ENCODE peak calls at places on chromosomes 6 and 20, in six cellular contexts. G, X, V, B, Q and O are unnamed samples.
A peak's percentile ranks its signal among the peaks of the same experiment; 100 is the strongest.

GRCh38 chr6:166908812-166909211 is 47.5 kb downstream of the RNASET2 start:
- DNase-seq in G (no peak), X (no peak), V (no peak), B (no peak), Q (no peak), O (no peak)

GRCh38 chr20:56517641-56518040 is 6.9 kb upstream of the FAM209A start:
- DNase-seq in G (no peak), X (no peak), V (no peak), B (no peak), Q (no peak), O (no peak)

GRCh38 chr6:41442800-41443501 is 103.2 kb upstream of the FOXP4 start:
- DNase-seq in G (no peak), X (peak; percentile 61), V (no peak), B (no peak), Q (peak; percentile 50), O (no peak)

GRCh38 chr20:38283236-38283635 is 20.7 kb upstream of the BPI start:
- DNase-seq in G (no peak), X (no peak), V (no peak), B (no peak), Q (no peak), O (no peak)

GRCh38 chr20:33667245-33668086 is 723 bp downstream of the ACTL10 start:
- DNase-seq in G (no peak), X (peak; percentile 82), V (no peak), B (peak; percentile 91), Q (peak; percentile 79), O (peak; percentile 51)

GRCh38 chr6:25173951-25174474 is 105.2 kb upstream of the CARMIL1 start:
- DNase-seq in G (peak; percentile 79), X (peak; percentile 94), V (no peak), B (no peak), Q (no peak), O (peak; percentile 96)

GRCh38 chr6:11815231-11815630 is 36.6 kb upstream of the ADTRP start:
- DNase-seq in G (no peak), X (peak; percentile 27), V (no peak), B (no peak), Q (no peak), O (peak; percentile 75)

GRCh38 chr20:3693376-3693775 is 11.6 kb upstream of the ADAM33 start:
- DNase-seq in G (no peak), X (no peak), V (no peak), B (no peak), Q (no peak), O (no peak)

GRCh38 chr6:13368716-13369115 is 40.4 kb upstream of the TBC1D7 start:
- DNase-seq in G (no peak), X (no peak), V (no peak), B (no peak), Q (no peak), O (peak; percentile 61)

GRCh38 chr20:39913274-39913673 is 775.8 kb downstream of the MAFB start:
- DNase-seq in G (no peak), X (no peak), V (no peak), B (no peak), Q (no peak), O (peak; percentile 58)

GRCh38 chr6:35500782-35501181 is 3.9 kb upstream of the TEAD3 start:
- DNase-seq in G (no peak), X (no peak), V (no peak), B (no peak), Q (no peak), O (peak; percentile 74)

GRCh38 chr6:87756858-87757257 is 54.8 kb upstream of the AKIRIN2 start:
- DNase-seq in G (peak; percentile 50), X (peak; percentile 75), V (peak; percentile 48), B (no peak), Q (no peak), O (peak; percentile 92)

GRCh38 chr6:36126553-36127458 is 3.5 kb upstream of the MAPK13 start:
- DNase-seq in G (no peak), X (peak; percentile 42), V (no peak), B (no peak), Q (no peak), O (peak; percentile 79)

GRCh38 chr6:106223300-106223930 is 102.1 kb downstream of the ATG5 start:
- DNase-seq in G (no peak), X (peak; percentile 84), V (peak; percentile 44), B (no peak), Q (peak; percentile 71), O (peak; percentile 77)

GRCh38 chr20:5863040-5863811 is 87.1 kb downstream of the TRMT6 start:
- DNase-seq in G (no peak), X (peak; percentile 77), V (no peak), B (no peak), Q (no peak), O (peak; percentile 87)

GRCh38 chr6:101779051-101779844 is 385.7 kb downstream of the GRIK2 start:
- DNase-seq in G (no peak), X (peak; percentile 3), V (no peak), B (no peak), Q (no peak), O (peak; percentile 74)

GRCh38 chr6:36025932-36026327 is 1.5 kb upstream of the SLC26A8 start:
- DNase-seq in G (no peak), X (peak; percentile 59), V (no peak), B (no peak), Q (no peak), O (peak; percentile 47)

GRCh38 chr6:149984778-149985177 is 21.0 kb downstream of the ULBP1 start:
- DNase-seq in G (no peak), X (no peak), V (no peak), B (no peak), Q (no peak), O (no peak)

GRCh38 chr6:97674802-97675201 is 391.8 kb upstream of the MMS22L start:
- DNase-seq in G (no peak), X (no peak), V (no peak), B (no peak), Q (no peak), O (peak; percentile 4)

DNA sequence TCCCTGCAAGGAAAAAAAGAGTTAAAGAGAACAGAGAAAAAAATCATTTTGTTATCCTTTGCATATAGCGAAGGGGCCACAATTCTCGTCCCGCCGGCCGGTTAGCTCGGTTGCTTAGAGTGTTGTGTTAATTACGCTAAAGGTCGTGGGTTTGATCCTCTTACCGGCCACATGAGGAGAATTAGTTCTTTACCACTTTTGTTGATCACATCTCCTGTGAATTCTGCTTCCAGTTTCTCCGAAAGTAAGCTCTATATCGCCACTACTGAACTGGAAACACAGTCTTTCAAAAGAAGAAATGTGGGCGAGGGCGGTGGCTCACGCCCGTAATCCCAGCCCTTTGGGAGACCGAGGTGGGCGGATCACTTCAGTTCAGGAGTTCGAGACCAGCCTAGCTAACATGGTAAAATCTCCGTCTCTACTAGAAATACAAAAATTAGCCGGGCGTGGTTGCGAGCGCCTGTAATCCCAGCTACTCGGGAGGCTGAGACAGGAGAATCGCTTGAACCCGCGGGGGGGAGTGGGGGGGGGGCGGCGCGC is 13.4 kb downstream of the PRSS16 start:
- DNase-seq in G (no peak), X (no peak), V (no peak), B (no peak), Q (no peak), O (no peak)
- H3K4me3 ChIP-seq in G (peak overlapping the region; percentile 15), X (peak overlapping the region; percentile 5), V (no peak overlapping the region), B (no peak overlapping the region), Q (no peak overlapping the region), O (no peak overlapping the region)

DNA sequence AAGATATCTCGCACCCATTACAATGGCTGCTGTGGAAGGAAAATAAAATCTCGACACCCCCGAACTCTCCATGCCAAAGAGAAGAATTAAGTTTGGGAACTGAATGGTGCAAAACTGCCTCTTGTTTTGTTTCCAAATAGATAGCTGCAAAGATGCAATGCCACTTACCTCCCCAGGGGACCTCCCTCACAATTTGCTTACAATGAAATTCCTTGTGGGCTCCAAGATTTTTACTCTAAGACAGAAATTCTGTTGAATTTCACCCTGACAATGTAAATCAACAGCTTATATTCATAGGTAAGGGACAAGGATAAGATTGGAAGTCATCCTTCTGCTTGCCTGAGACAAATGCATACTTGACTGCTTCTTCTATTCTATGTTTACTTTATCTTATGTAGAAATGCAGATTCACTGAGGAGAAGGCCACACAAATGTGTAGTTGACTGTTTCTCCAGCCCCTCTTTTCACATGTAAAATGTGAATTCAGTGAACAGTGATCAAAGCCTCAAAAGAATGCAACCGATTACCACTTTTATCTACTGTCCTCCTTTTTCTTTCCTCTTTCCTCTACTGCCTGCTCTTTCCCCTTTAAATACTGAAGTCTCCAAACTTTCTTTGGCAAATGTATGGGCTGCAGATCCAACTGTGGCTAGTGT is 36.6 kb downstream of the ADGRF4 start:
- DNase-seq in G (no peak), X (no peak), V (no peak), B (no peak), Q (no peak), O (no peak)
- H3K4me3 ChIP-seq in G (no peak overlapping the region), X (no peak overlapping the region), V (no peak overlapping the region), B (no peak overlapping the region), Q (no peak overlapping the region), O (no peak overlapping the region)

GRCh38 chr6:70281923-70282902 is 20.7 kb downstream of the COL9A1 start:
- DNase-seq in G (no peak), X (peak; percentile 1), V (no peak), B (no peak), Q (no peak), O (no peak)
- H3K4me3 ChIP-seq in G (no peak overlapping the region), X (no peak overlapping the region), V (no peak overlapping the region), B (no peak overlapping the region), Q (peak overlapping the region; percentile 29), O (no peak overlapping the region)

DNA sequence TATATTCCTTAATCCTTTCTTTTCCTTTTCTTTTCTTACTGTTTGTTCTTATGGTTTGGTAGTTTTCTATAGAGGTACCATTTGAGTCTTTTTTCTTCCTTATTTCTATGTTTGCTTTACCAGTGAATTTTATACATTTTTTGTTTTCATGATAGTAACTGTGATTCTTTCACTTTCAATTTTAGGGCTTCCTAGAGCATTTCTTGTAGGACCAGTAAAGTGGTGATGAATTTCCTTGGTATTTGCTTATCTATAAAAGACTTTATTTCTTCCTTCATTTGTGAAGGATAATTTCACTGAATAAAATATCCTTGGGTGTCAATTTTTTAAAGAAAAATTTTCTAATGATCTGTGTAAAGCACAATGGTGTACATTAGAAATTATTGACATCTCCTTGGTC is 637.4 kb downstream of the CD109 start:
- DNase-seq in G (no peak), X (peak; percentile 30), V (no peak), B (no peak), Q (no peak), O (no peak)
- H3K4me3 ChIP-seq in G (no peak overlapping the region), X (no peak overlapping the region), V (no peak overlapping the region), B (no peak overlapping the region), Q (no peak overlapping the region), O (no peak overlapping the region)

DNA sequence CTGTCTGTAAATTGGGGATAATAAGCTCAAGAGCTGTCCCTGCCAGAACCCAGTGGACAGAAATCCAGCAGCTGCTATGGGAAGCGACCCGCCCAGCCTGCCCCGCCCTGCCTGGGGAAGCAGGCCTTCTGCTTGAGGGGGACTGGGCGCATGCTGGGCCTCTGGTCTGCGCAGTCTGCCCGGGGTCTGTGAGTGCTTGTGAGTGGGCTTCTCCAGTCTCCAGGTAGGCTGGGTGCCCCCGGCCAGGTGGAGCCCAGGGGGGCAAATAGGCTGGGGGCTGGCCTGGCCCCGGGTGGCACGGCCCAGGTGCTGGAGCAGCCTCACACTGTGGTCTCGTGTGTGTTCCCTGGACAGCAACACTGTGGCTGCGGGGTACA is 657 bp upstream of the RBBP8NL start:
- DNase-seq in G (no peak), X (no peak), V (no peak), B (no peak), Q (no peak), O (no peak)
- H3K4me3 ChIP-seq in G (no peak overlapping the region), X (no peak overlapping the region), V (no peak overlapping the region), B (no peak overlapping the region), Q (no peak overlapping the region), O (no peak overlapping the region)